ENCODE peak calls at places on chromosomes 6 and 20, in four cellular contexts. A is breast epithelium; Y is CD8-positive, alpha-beta T cell; Q is stomach. R is an unnamed sample.

GRCh38 chr20:45114465-45115385 is at the start of gene WFDC5:
- DNase-seq in A (no peak), Y (peak; percentile 47), Q (no peak), R (no peak)

GRCh38 chr6:138403801-138404665 is at the start of gene HEBP2:
- DNase-seq in A (peak; percentile 97), Y (peak; percentile 96), Q (peak; percentile 97), R (peak; percentile 30)

GRCh38 chr6:8219352-8219943 is 117.1 kb upstream of the EEF1E1 start:
- DNase-seq in A (no peak), Y (no peak), Q (peak; percentile 42), R (no peak)

GRCh38 chr6:139981810-139982550 is 607.5 kb upstream of the CITED2 start:
- DNase-seq in A (no peak), Y (no peak), Q (no peak), R (no peak)

GRCh38 chr20:25606094-25606640 is 17.6 kb downstream of the NANP start:
- DNase-seq in A (no peak), Y (no peak), Q (no peak), R (no peak)

GRCh38 chr6:16585805-16586204 is 175.5 kb downstream of the ATXN1 start:
- DNase-seq in A (no peak), Y (no peak), Q (no peak), R (no peak)

GRCh38 chr6:40443842-40444241 is 143.3 kb downstream of the LRFN2 start:
- DNase-seq in A (no peak), Y (no peak), Q (no peak), R (no peak)

GRCh38 chr20:63174309-63175030 is 41.5 kb downstream of the YTHDF1 start:
- DNase-seq in A (no peak), Y (no peak), Q (no peak), R (no peak)

GRCh38 chr20:844473-845225 is 11.1 kb downstream of the FAM110A start:
- DNase-seq in A (peak; percentile 92), Y (peak; percentile 97), Q (peak; percentile 96), R (peak; percentile 60)

GRCh38 chr6:105105094-105105493 is 74.7 kb downstream of the POPDC3 start:
- DNase-seq in A (no peak), Y (no peak), Q (no peak), R (no peak)

GRCh38 chr6:100946711-100947110 is 65.6 kb upstream of the ASCC3 start:
- DNase-seq in A (no peak), Y (no peak), Q (no peak), R (no peak)

GRCh38 chr20:40838516-40838915 is 149.5 kb upstream of the MAFB start:
- DNase-seq in A (no peak), Y (no peak), Q (no peak), R (no peak)

GRCh38 chr6:33057222-33058150 is 16.0 kb downstream of the HLA-DPA1 start:
- DNase-seq in A (no peak), Y (no peak), Q (no peak), R (no peak)

GRCh38 chr20:58883243-58883691 is 30.8 kb downstream of the GNAS start:
- DNase-seq in A (no peak), Y (no peak), Q (no peak), R (no peak)

GRCh38 chr6:36195471-36196048 is 984 bp upstream of the BRPF3 start:
- DNase-seq in A (no peak), Y (no peak), Q (no peak), R (no peak)

GRCh38 chr6:6882593-6882992 is 225.2 kb upstream of the RREB1 start:
- DNase-seq in A (no peak), Y (no peak), Q (no peak), R (no peak)

GRCh38 chr20:3679749-3680700 is 1.8 kb downstream of the ADAM33 start:
- DNase-seq in A (no peak), Y (no peak), Q (peak; percentile 30), R (no peak)

GRCh38 chr6:42162812-42163211 is 10.4 kb upstream of the GUCA1A start:
- DNase-seq in A (no peak), Y (no peak), Q (no peak), R (no peak)

GRCh38 chr6:42163941-42164340 is 9.2 kb upstream of the GUCA1A start:
- DNase-seq in A (no peak), Y (no peak), Q (no peak), R (no peak)

GRCh38 chr6:42162384-42162783 is 10.8 kb upstream of the GUCA1A start:
- DNase-seq in A (no peak), Y (no peak), Q (no peak), R (no peak)

GRCh38 chr6:42166444-42167141 is 6.6 kb upstream of the GUCA1A start:
- DNase-seq in A (peak; percentile 24), Y (peak; percentile 68), Q (peak; percentile 76), R (peak; percentile 15)

GRCh38 chr6:42165016-42165415 is 8.1 kb upstream of the GUCA1A start:
- DNase-seq in A (peak; percentile 56), Y (no peak), Q (no peak), R (no peak)
- H3K27ac ChIP-seq in A (no peak overlapping the region), Y (no peak overlapping the region), Q (no peak overlapping the region), R (no peak overlapping the region)

DNA sequence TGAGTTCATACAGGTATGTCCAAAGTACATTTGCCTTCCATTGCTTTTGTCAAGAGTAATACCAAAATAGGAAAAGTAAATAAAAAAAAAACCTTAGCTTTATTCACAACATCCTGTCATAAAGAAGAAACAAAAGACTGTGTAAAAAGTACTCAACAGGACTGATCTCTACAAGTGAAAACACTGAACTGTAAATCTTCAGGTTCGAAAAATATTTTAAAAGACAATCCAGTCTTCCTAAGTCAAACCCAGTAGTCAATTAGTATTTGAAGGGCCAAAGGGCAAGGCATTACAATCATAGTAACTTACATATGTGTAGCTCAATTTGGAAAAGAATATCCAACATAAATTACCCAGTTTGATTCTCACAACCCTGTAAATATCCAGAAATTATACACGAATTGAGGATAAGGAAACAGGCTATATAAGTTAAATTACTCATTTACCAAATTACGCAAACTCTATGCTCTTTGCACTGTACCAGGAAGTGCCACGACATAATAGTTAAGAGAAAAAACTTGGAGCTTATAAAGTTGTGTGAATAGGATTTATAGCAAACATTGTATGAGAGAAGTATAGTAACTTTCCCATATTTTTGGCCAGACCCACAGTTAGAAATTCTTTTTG is 21.2 kb downstream of the PTPRK start:
- DNase-seq in A (no peak), Y (no peak), Q (no peak), R (no peak)
- H3K27ac ChIP-seq in A (peak overlapping the region; percentile 54), Y (no peak overlapping the region), Q (peak overlapping the region; percentile 27), R (no peak overlapping the region)

DNA sequence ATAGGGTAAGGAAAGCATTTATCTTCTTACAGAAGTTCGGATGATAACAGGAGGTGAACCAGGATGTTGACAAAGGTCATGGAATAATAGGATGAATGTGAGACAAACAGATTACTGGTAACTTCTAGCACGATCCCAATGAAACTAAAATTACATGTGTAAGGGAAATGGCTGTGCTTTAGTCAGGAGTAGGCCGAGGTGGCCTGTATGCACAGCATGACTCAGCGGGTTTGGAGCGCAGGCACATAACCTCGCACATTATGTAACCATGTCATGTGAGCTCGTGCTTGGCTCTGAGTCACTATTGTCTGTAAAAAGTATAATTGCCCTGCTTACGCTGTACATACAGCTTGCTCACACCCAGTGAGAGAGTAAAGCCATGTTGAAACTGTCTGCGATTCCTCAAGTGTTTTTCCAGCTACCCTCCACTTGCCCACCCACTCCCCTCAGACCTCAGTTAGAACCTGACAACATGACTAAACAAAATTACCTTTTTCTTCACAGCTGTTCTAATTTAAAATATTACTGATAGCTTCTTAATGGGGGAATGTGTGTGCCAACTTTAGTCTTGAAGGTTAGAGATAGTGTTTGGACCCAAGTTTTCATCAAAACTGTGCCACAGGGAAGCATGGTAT is 8.2 kb downstream of the CYB5R4 start:
- DNase-seq in A (no peak), Y (peak; percentile 47), Q (peak; percentile 36), R (no peak)
- H3K27ac ChIP-seq in A (no peak overlapping the region), Y (no peak overlapping the region), Q (no peak overlapping the region), R (no peak overlapping the region)

GRCh38 chr6:21984551-21984950 is 312.3 kb downstream of the PRL start:
- DNase-seq in A (no peak), Y (no peak), Q (no peak), R (no peak)

GRCh38 chr6:21984135-21984534 is 312.7 kb downstream of the PRL start:
- DNase-seq in A (no peak), Y (no peak), Q (no peak), R (no peak)

GRCh38 chr6:21987501-21987957 is 309.3 kb downstream of the PRL start:
- DNase-seq in A (peak; percentile 71), Y (no peak), Q (peak; percentile 44), R (no peak)

GRCh38 chr6:21985904-21986303 is 310.9 kb downstream of the PRL start:
- DNase-seq in A (no peak), Y (no peak), Q (no peak), R (no peak)

GRCh38 chr6:21986703-21987102 is 310.1 kb downstream of the PRL start:
- DNase-seq in A (no peak), Y (no peak), Q (no peak), R (no peak)
- H3K27ac ChIP-seq in A (peak overlapping the region; percentile 70), Y (no peak overlapping the region), Q (peak overlapping the region; percentile 61), R (no peak overlapping the region)